ENCODE peak calls at places on chromosomes 11 and 22, in four cellular contexts. U is PC-3, Q is HepG2, V is left ventricle myocardium inferior. Y is an unnamed sample.

GRCh38 chr11:31799036-31799793 is 11.9 kb downstream of the PAX6 start:
- DNase-seq in U (no peak), Q (no peak), V (no peak), Y (no peak)

GRCh38 chr11:120208012-120208441 is 2.8 kb upstream of the OAF start:
- DNase-seq in U (no peak), Q (peak; percentile 95), V (no peak), Y (no peak)

GRCh38 chr11:23555085-23555484 is 694.8 kb upstream of the CCDC179 start:
- DNase-seq in U (peak; percentile 37), Q (no peak), V (no peak), Y (no peak)

GRCh38 chr22:33142282-33142681 is 84.1 kb upstream of the SYN3 start:
- DNase-seq in U (no peak), Q (no peak), V (no peak), Y (no peak)

GRCh38 chr11:35282226-35282882 is 137.0 kb downstream of the SLC1A2 start:
- DNase-seq in U (no peak), Q (no peak), V (no peak), Y (no peak)

GRCh38 chr11:9528141-9528511 is 45.3 kb upstream of the WEE1 start:
- DNase-seq in U (no peak), Q (no peak), V (no peak), Y (no peak)

GRCh38 chr22:24760708-24761306 is 13.7 kb downstream of the PIWIL3 start:
- DNase-seq in U (no peak), Q (no peak), V (no peak), Y (no peak)

GRCh38 chr11:123194308-123195181 is 503 bp downstream of the CLMP start:
- DNase-seq in U (peak; percentile 70), Q (no peak), V (no peak), Y (peak; percentile 56)

GRCh38 chr11:75858042-75858441 is 43.0 kb downstream of the UVRAG start:
- DNase-seq in U (peak; percentile 42), Q (no peak), V (no peak), Y (no peak)

GRCh38 chr11:125952559-125952958 is 6.7 kb downstream of the VSIG10L2 start:
- DNase-seq in U (no peak), Q (no peak), V (no peak), Y (no peak)

GRCh38 chr22:50403701-50404101 is 60.6 kb downstream of the PPP6R2 start:
- DNase-seq in U (no peak), Q (no peak), V (peak; percentile 62), Y (no peak)

GRCh38 chr22:28116261-28116673 is 197.2 kb upstream of the PITPNB start:
- DNase-seq in U (peak; percentile 61), Q (no peak), V (peak; percentile 25), Y (no peak)

GRCh38 chr22:46083383-46084350 is 66.7 kb upstream of the PPARA start:
- DNase-seq in U (no peak), Q (no peak), V (peak; percentile 16), Y (no peak)

GRCh38 chr11:64007629-64008282 is 21.5 kb downstream of the OTUB1 start:
- DNase-seq in U (no peak), Q (peak; percentile 89), V (peak; percentile 84), Y (peak; percentile 45)

GRCh38 chr11:105867742-105868141 is 154.3 kb downstream of the MSANTD4 start:
- DNase-seq in U (peak; percentile 21), Q (no peak), V (no peak), Y (no peak)

GRCh38 chr11:68398870-68399865 is 61.4 kb upstream of the PPP6R3 start:
- DNase-seq in U (no peak), Q (no peak), V (peak; percentile 82), Y (no peak)

GRCh38 chr22:47165998-47166397 is 403.5 kb downstream of the TBC1D22A start:
- DNase-seq in U (no peak), Q (no peak), V (no peak), Y (no peak)

GRCh38 chr11:45820211-45820857 is 15.4 kb downstream of the SLC35C1 start:
- DNase-seq in U (no peak), Q (no peak), V (no peak), Y (no peak)

GRCh38 chr11:17793642-17794170 is 59.1 kb downstream of the KCNC1 start:
- DNase-seq in U (no peak), Q (no peak), V (no peak), Y (no peak)

GRCh38 chr11:111026241-111026640 is 219.3 kb upstream of the POU2AF2 start:
- DNase-seq in U (no peak), Q (no peak), V (no peak), Y (no peak)

GRCh38 chr11:121348220-121348875 is 55.8 kb downstream of the SC5D start:
- DNase-seq in U (no peak), Q (no peak), V (no peak), Y (no peak)

GRCh38 chr11:45917623-45918330 is at the start of gene PEX16:
- DNase-seq in U (peak; percentile 96), Q (peak; percentile 95), V (peak; percentile 96), Y (peak; percentile 100)

GRCh38 chr22:49967333-49968241 is 7.0 kb downstream of the PIM3 start:
- DNase-seq in U (no peak), Q (peak; percentile 70), V (peak; percentile 49), Y (no peak)

GRCh38 chr22:49564054-49564453 is 263.6 kb downstream of the BRD1 start:
- DNase-seq in U (no peak), Q (no peak), V (no peak), Y (no peak)

DNA sequence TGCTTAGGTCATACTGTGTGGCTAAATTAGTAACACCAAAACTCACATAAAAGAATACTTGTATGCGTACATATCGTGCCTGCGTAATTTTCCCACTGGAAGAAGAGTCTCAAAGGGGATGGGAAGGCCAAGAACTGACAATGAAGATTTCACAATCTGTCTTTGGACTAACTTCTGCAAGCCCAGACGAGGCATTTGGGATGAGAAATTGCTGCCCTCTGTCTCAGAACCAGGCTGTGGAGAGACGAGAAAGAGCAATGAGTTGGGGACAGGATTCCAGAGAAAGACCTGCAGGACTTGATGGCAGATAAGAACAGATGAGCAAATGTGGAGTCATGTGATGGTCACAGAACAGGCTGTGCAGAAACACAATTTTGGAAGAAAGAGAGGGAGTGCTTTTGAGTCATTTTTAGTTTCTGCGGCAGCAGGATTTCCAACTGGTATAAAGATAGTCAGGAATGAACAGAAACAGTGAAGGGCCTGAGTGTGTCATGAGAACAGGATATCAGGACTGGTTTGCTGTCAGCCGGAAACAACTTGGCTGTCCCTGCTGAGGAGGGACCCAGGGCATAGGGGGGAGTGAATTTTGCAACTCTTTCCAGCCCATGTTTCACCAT is 82.7 kb upstream of the CTSC start:
- DNase-seq in U (peak; percentile 77), Q (no peak), V (peak; percentile 29), Y (no peak)
- H3K27ac ChIP-seq in U (peak overlapping the region; percentile 73), Q (no peak overlapping the region), V (peak overlapping the region; percentile 87), Y (no peak overlapping the region)

GRCh38 chr22:30920407-30920806 is 48.2 kb downstream of the MORC2 start:
- DNase-seq in U (peak; percentile 70), Q (peak; percentile 32), V (peak; percentile 81), Y (peak; percentile 81)

GRCh38 chr22:30921108-30921507 is 47.5 kb downstream of the MORC2 start:
- DNase-seq in U (no peak), Q (no peak), V (no peak), Y (no peak)

GRCh38 chr22:30923168-30923900 is 45.2 kb downstream of the MORC2 start:
- DNase-seq in U (no peak), Q (no peak), V (no peak), Y (no peak)

GRCh38 chr22:30919973-30920372 is 48.6 kb downstream of the MORC2 start:
- DNase-seq in U (no peak), Q (no peak), V (no peak), Y (no peak)

GRCh38 chr22:30922151-30922611 is 46.4 kb downstream of the MORC2 start:
- DNase-seq in U (no peak), Q (no peak), V (peak; percentile 69), Y (peak; percentile 71)
- H3K4me3 ChIP-seq in U (no peak overlapping the region), Q (no peak overlapping the region), V (peak overlapping the region; percentile 63), Y (peak overlapping the region; percentile 33)

GRCh38 chr11:97460091-97460490 is 1070.3 kb downstream of the JRKL start:
- DNase-seq in U (no peak), Q (no peak), V (no peak), Y (no peak)

GRCh38 chr11:97463891-97464290 is 1074.1 kb downstream of the JRKL start:
- DNase-seq in U (no peak), Q (no peak), V (no peak), Y (no peak)

GRCh38 chr11:97461934-97462333 is 1072.1 kb downstream of the JRKL start:
- DNase-seq in U (peak; percentile 21), Q (no peak), V (no peak), Y (no peak)

DNA sequence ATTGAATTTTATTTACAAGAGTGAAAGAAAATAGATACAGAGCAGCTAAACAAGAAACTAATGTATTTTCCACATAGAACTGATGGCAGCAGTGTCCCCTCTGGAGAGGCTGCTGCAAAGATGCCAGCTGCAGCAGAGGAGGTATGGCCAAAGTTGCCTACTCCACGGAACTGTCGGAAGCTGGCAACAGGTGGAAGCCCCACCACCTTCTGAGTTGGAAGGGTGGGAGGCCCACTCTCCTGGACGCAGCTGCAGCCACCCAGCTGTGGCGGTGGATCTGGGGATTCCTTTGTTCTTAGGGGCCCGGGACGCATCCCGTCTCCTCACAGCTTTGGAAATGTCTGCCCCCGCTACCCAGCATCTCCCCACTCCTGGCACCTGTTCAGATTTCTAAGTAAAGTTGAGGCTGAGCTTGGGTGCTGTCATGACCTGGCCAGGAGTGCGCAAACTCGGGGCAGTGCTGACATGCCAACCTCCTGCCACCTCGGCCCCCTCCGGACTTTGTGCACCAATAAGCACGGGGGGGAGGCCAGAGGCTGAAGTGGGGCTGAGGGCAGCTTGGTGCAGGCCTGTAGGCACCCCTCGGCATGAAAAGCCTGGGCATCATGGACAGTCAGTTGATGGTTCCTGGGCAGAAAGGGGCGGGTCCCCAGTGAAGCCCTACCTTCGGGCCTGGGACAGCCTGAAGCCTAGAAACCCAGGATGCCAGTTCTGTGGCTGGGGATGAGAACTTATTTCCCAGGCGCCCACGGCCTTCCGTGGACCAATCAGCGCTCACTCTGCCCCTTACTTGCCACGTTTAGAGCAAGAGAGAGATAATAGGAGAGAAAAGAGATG is 1071.4 kb downstream of the JRKL start:
- DNase-seq in U (no peak), Q (no peak), V (no peak), Y (no peak)
- TF ChIP-seq CTCF in U (no peak), Q (no peak), V (no peak), Y (no peak)

DNA sequence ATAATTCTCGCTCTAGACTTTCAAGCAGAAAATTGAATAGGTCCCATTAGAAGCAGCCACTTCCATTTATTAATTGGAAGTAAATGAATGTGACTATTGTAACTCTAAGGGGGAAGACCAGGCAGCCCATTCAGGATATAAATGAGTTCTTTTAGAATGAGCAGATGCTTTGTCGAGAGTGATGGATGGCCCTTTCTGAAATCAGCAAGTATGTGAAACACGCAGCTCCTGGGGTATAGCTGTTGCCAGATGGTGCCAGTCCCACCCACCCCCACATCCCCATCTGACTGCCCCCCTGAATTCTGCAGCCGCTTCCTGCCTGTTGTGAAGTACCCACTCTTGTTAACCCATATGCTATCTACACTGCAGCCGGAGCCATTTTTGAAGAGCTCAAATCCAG is 3.7 kb downstream of the SLC15A3 start:
- DNase-seq in U (no peak), Q (no peak), V (no peak), Y (no peak)
- H3K27ac ChIP-seq in U (no peak overlapping the region), Q (no peak overlapping the region), V (peak overlapping the region; percentile 30), Y (no peak overlapping the region)

GRCh38 chr22:19916006-19916405 is 25.6 kb upstream of the COMT start:
- DNase-seq in U (no peak), Q (no peak), V (no peak), Y (no peak)
- H3K4me3 ChIP-seq in U (no peak overlapping the region), Q (no peak overlapping the region), V (no peak overlapping the region), Y (no peak overlapping the region)